ENCODE peak calls at places on chromosomes 11 and 22, in six cellular contexts. G, B, V, E, T and C are unnamed samples.

GRCh38 chr11:33828604-33829429 is 54.5 kb upstream of the FBXO3 start:
- DNase-seq in V (no peak), B (peak), G (no peak), T (no peak), E (no peak), C (no peak)

GRCh38 chr11:117176186-117176585 is 2.4 kb upstream of the SIDT2 start:
- DNase-seq in E (no peak), G (no peak), B (no peak), V (no peak), T (no peak), C (no peak)

GRCh38 chr11:125081098-125081798 is 18.1 kb downstream of the SLC37A2 start:
- DNase-seq in V (no peak), G (no peak), E (no peak), B (no peak), T (no peak), C (no peak)

GRCh38 chr11:79313513-79313912 is 127.3 kb downstream of the TENM4 start:
- DNase-seq in T (no peak), E (no peak), G (no peak), B (no peak), V (no peak), C (no peak)

GRCh38 chr11:75760710-75761493 is 7.7 kb upstream of the DGAT2 start:
- DNase-seq in E (no peak), T (no peak), V (no peak), B (no peak), G (no peak), C (no peak)

GRCh38 chr11:9951714-9952275 is 287.9 kb downstream of the SWAP70 start:
- DNase-seq in G (no peak), B (no peak), V (no peak), T (no peak), E (no peak), C (no peak)

GRCh38 chr22:46038174-46038487 is 61.2 kb upstream of the WNT7B start:
- DNase-seq in B (no peak), V (no peak), G (no peak), T (no peak), E (no peak), C (no peak)

GRCh38 chr11:16809901-16810668 is 71.6 kb downstream of the C11orf58 start:
- DNase-seq in G (no peak), E (no peak), T (no peak), V (no peak), B (no peak), C (peak)

GRCh38 chr11:131815631-131816030 is 445.2 kb downstream of the NTM start:
- DNase-seq in B (no peak), E (no peak), T (no peak), V (no peak), G (no peak), C (no peak)

GRCh38 chr22:45917146-45917545 is 59.8 kb downstream of the WNT7B start:
- DNase-seq in G (no peak), T (no peak), V (no peak), B (no peak), E (no peak), C (no peak)

GRCh38 chr11:71272161-71272560 is 19.8 kb upstream of the SHANK2 start:
- DNase-seq in T (no peak), V (no peak), E (no peak), B (no peak), G (no peak), C (no peak)

GRCh38 chr11:13984616-13985474 is 22.3 kb downstream of the SPON1 start:
- DNase-seq in E (no peak), V (no peak), G (no peak), B (peak), T (no peak), C (no peak)

GRCh38 chr22:29346659-29347058 is 31.2 kb upstream of the RASL10A start:
- DNase-seq in G (no peak), E (no peak), T (no peak), V (no peak), B (no peak), C (no peak)

GRCh38 chr11:134471341-134472187 is 59.5 kb upstream of the B3GAT1 start:
- DNase-seq in G (no peak), T (no peak), V (no peak), E (no peak), B (peak), C (no peak)

GRCh38 chr22:20741634-20742581 is 32.0 kb upstream of the SERPIND1 start:
- DNase-seq in T (no peak), V (no peak), E (peak), B (peak), G (peak), C (peak)

GRCh38 chr11:45144126-45145082 is 2.0 kb upstream of the PRDM11 start:
- DNase-seq in E (no peak), G (no peak), T (no peak), V (no peak), B (no peak), C (no peak)

GRCh38 chr11:69361048-69361447 is 67.1 kb downstream of the MYEOV start:
- DNase-seq in G (no peak), B (no peak), T (no peak), V (no peak), E (no peak), C (no peak)

GRCh38 chr22:27980424-27981148 is 61.5 kb upstream of the PITPNB start:
- DNase-seq in G (no peak), B (no peak), E (peak), V (no peak), T (no peak), C (peak)

GRCh38 chr11:69360606-69361005 is 66.7 kb downstream of the MYEOV start:
- DNase-seq in E (no peak), V (no peak), T (no peak), G (no peak), B (no peak), C (no peak)

GRCh38 chr11:34209809-34210208 is 104.4 kb downstream of the NAT10 start:
- DNase-seq in E (no peak), B (no peak), G (no peak), T (no peak), V (no peak), C (no peak)

GRCh38 chr22:32539631-32540449 is 65.2 kb downstream of the FBXO7 start:
- DNase-seq in T (no peak), E (no peak), G (no peak), B (no peak), V (peak), C (no peak)

GRCh38 chr11:80826808-80827207 is 1386.0 kb upstream of the TENM4 start:
- DNase-seq in E (no peak), G (no peak), V (no peak), B (no peak), T (no peak), C (no peak)

GRCh38 chr11:112310414-112310813 is 49.8 kb upstream of the PLET1 start:
- DNase-seq in G (no peak), E (no peak), V (no peak), B (no peak), T (no peak), C (no peak)
- TF ChIP-seq JUND in G (no peak), E (no peak), V (no peak), B (no peak), T (no peak), C (no peak)

GRCh38 chr11:49202287-49202976 is 6.0 kb downstream of the FOLH1 start:
- DNase-seq in T (no peak), B (no peak), E (no peak), V (no peak), G (no peak), C (no peak)

DNA sequence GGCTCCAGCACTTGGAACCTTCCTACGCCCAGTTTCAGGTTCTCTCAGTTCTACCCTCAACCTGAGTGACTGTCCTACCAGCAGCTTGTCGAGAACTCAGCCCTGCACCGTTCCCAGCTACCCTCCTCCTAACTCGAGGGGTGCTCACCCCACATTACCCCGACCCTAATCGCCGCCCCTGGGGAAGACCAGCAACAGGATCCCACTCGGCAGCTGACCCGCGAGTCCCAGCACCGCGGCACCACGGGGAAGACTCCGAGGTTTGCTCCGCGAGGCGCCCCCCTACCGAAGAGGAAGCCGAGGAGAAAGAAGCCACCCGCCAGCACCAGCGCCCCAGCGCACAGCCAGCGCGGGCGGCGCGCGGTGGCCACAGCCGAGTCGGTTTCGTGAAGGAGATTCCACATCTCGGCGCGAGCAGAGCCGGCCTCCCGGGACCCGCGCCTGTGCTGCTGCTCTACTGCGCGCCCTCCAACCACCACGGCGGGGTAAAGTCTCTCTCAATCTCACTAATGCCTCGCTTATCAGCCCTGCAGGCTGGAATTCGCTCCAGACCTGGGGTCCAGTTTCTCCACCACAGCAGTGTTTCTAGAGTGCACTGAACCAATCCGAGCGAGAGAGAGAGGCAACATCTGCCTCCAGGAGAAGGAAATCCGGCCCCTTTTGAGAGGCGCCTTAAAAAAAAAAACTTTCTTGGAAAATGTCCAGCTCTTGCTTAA is at the start of gene FOLH1:
- DNase-seq in T (no peak), V (no peak), E (no peak), B (peak), G (no peak), C (peak)
- TF ChIP-seq JUND in T (no peak), V (no peak), E (no peak), B (no peak), G (no peak), C (no peak)

GRCh38 chr11:72959998-72960731 is 146.0 kb downstream of the ATG16L2 start:
- DNase-seq in B (no peak), E (no peak), T (no peak), V (no peak), G (no peak), C (no peak)
- TF ChIP-seq JUND in B (no peak), E (no peak), T (no peak), V (no peak), G (no peak), C (no peak)

GRCh38 chr11:8566613-8567210 is 27.3 kb downstream of the STK33 start:
- DNase-seq in B (peak), E (peak), V (peak), G (peak), T (no peak), C (peak)
- TF ChIP-seq JUND in B (no peak), E (no peak), V (no peak), G (no peak), T (no peak), C (no peak)

GRCh38 chr22:36762687-36763260 is 13.1 kb downstream of the IFT27 start:
- DNase-seq in B (no peak), T (no peak), V (no peak), G (no peak), E (no peak), C (no peak)
- TF ChIP-seq JUND in B (no peak), T (no peak), V (no peak), G (no peak), E (no peak), C (no peak)

GRCh38 chr11:100827934-100828661 is 141.0 kb downstream of the ARHGAP42 start:
- DNase-seq in E (no peak), T (no peak), V (peak), G (peak), B (no peak), C (no peak)
- TF ChIP-seq JUND in E (no peak), T (no peak), V (no peak), G (no peak), B (no peak), C (no peak)